ENCODE peak calls at places on chromosomes 7 and 10, in five cellular contexts. One of them, this sample, is unnamed.

GRCh38 chr7:151310578-151310977 is 31.0 kb upstream of the NUB1 start:
- DNase-seq in H1: no peak
- DNase-seq in HepG2: peak
- DNase-seq in A549: peak
- DNase-seq in K562: peak
- DNase-seq in this sample: peak

GRCh38 chr7:105776068-105776790 is 100.2 kb downstream of the ATXN7L1 start:
- DNase-seq in K562: peak
- DNase-seq in A549: peak
- DNase-seq in H1: peak
- DNase-seq in HepG2: peak
- DNase-seq in this sample: peak

GRCh38 chr10:27344568-27345454 is 104.2 kb upstream of the ACBD5 start:
- DNase-seq in H1: no peak
- DNase-seq in A549: no peak
- DNase-seq in HepG2: no peak
- DNase-seq in K562: no peak
- DNase-seq in this sample: no peak

GRCh38 chr10:95388072-95388471 is 97.3 kb upstream of the PDLIM1 start:
- DNase-seq in A549: peak
- DNase-seq in H1: no peak
- DNase-seq in K562: no peak
- DNase-seq in HepG2: no peak
- DNase-seq in this sample: no peak

GRCh38 chr10:116053910-116054309 is 219.1 kb downstream of the GFRA1 start:
- DNase-seq in K562: no peak
- DNase-seq in H1: no peak
- DNase-seq in HepG2: no peak
- DNase-seq in A549: no peak
- DNase-seq in this sample: no peak

GRCh38 chr7:93883917-93884345 is 6.6 kb downstream of the TFPI2 start:
- DNase-seq in K562: no peak
- DNase-seq in HepG2: no peak
- DNase-seq in A549: no peak
- DNase-seq in H1: no peak
- DNase-seq in this sample: no peak

GRCh38 chr7:118836933-118837332 is 612.4 kb downstream of the ANKRD7 start:
- DNase-seq in A549: no peak
- DNase-seq in H1: no peak
- DNase-seq in HepG2: no peak
- DNase-seq in K562: no peak
- DNase-seq in this sample: no peak

GRCh38 chr7:131826960-131827359 is 270.5 kb upstream of the PODXL start:
- DNase-seq in K562: no peak
- DNase-seq in HepG2: no peak
- DNase-seq in A549: peak
- DNase-seq in H1: no peak
- DNase-seq in this sample: no peak

GRCh38 chr10:119516381-119517234 is 25.9 kb downstream of the RGS10 start:
- DNase-seq in HepG2: no peak
- DNase-seq in H1: no peak
- DNase-seq in A549: no peak
- DNase-seq in K562: peak
- DNase-seq in this sample: no peak

GRCh38 chr10:33483124-33483794 is 148.8 kb upstream of the NRP1 start:
- DNase-seq in K562: no peak
- DNase-seq in HepG2: no peak
- DNase-seq in A549: no peak
- DNase-seq in H1: no peak
- DNase-seq in this sample: peak

GRCh38 chr7:98236366-98237185 is 15.5 kb downstream of the TECPR1 start:
- DNase-seq in A549: no peak
- DNase-seq in H1: no peak
- DNase-seq in K562: no peak
- DNase-seq in HepG2: no peak
- DNase-seq in this sample: no peak

GRCh38 chr7:149558149-149558861 is 60.7 kb upstream of the ZNF746 start:
- DNase-seq in A549: no peak
- DNase-seq in H1: no peak
- DNase-seq in K562: no peak
- DNase-seq in HepG2: no peak
- DNase-seq in this sample: peak

GRCh38 chr7:54888067-54888735 is 129.2 kb upstream of the SEC61G start:
- DNase-seq in HepG2: no peak
- DNase-seq in A549: no peak
- DNase-seq in K562: no peak
- DNase-seq in H1: peak
- DNase-seq in this sample: no peak

GRCh38 chr10:13909911-13910617 is 323.3 kb downstream of the PRPF18 start:
- DNase-seq in HepG2: no peak
- DNase-seq in A549: no peak
- DNase-seq in H1: no peak
- DNase-seq in K562: no peak
- DNase-seq in this sample: no peak

GRCh38 chr7:78702770-78703169 is 750.7 kb downstream of the MAGI2 start:
- DNase-seq in HepG2: no peak
- DNase-seq in H1: no peak
- DNase-seq in A549: no peak
- DNase-seq in K562: no peak
- DNase-seq in this sample: peak

GRCh38 chr7:47304727-47305719 is 276.9 kb downstream of the TNS3 start:
- DNase-seq in K562: no peak
- DNase-seq in A549: no peak
- DNase-seq in HepG2: no peak
- DNase-seq in H1: peak
- DNase-seq in this sample: no peak

GRCh38 chr7:37916017-37916672 is 472 bp downstream of the SFRP4 start:
- DNase-seq in HepG2: no peak
- DNase-seq in K562: no peak
- DNase-seq in A549: peak
- DNase-seq in H1: peak
- DNase-seq in this sample: no peak

GRCh38 chr7:136104269-136104603 is 127.1 kb upstream of the MTPN start:
- DNase-seq in HepG2: no peak
- DNase-seq in A549: no peak
- DNase-seq in H1: no peak
- DNase-seq in K562: no peak
- DNase-seq in this sample: no peak

GRCh38 chr7:45696476-45696875 is 122.3 kb downstream of the ADCY1 start:
- DNase-seq in A549: no peak
- DNase-seq in HepG2: no peak
- DNase-seq in H1: peak
- DNase-seq in K562: no peak
- DNase-seq in this sample: no peak
- TF ChIP-seq MAFK in A549: no peak
- TF ChIP-seq MAFK in HepG2: no peak
- TF ChIP-seq MAFK in H1: no peak
- TF ChIP-seq MAFK in K562: no peak
- TF ChIP-seq MAFK in this sample: no peak

DNA sequence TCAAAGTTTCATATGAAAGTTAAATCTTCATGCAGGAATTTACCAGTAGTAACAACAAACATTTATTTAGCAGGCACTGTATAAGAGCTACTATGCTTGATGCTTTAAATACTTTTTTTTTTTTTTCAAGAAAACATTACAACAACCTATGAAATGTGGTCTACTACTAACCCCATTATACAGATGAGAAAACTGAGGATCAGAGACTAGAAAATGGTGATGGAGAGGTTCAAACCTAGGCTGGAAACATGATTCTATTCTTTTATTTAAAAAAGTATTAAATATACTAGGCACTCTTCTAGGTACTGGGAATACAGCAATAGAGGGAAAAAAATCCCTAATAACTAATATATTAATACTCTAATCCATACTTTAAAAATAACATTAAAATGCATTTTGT is 40.6 kb upstream of the TMEM168 start:
- DNase-seq in A549: no peak
- DNase-seq in HepG2: no peak
- DNase-seq in H1: no peak
- DNase-seq in K562: no peak
- DNase-seq in this sample: no peak
- TF ChIP-seq POLR2A in A549: no peak
- TF ChIP-seq POLR2A in HepG2: no peak
- TF ChIP-seq POLR2A in H1: no peak
- TF ChIP-seq POLR2A in K562: no peak
- TF ChIP-seq POLR2A in this sample: no peak

GRCh38 chr10:35910234-35910633 is 268.1 kb upstream of the FZD8 start:
- DNase-seq in H1: no peak
- DNase-seq in K562: no peak
- DNase-seq in A549: peak
- DNase-seq in HepG2: no peak
- DNase-seq in this sample: peak
- TF ChIP-seq MAFK in H1: no peak
- TF ChIP-seq MAFK in K562: no peak
- TF ChIP-seq MAFK in A549: peak
- TF ChIP-seq MAFK in HepG2: no peak
- TF ChIP-seq MAFK in this sample: peak

GRCh38 chr7:114428211-114428610 is 13.6 kb downstream of the FOXP2 start:
- DNase-seq in A549: no peak
- DNase-seq in H1: no peak
- DNase-seq in K562: no peak
- DNase-seq in HepG2: no peak
- DNase-seq in this sample: no peak
- TF ChIP-seq POLR2A in A549: no peak
- TF ChIP-seq POLR2A in H1: no peak
- TF ChIP-seq POLR2A in K562: no peak
- TF ChIP-seq POLR2A in HepG2: no peak
- TF ChIP-seq POLR2A in this sample: no peak

DNA sequence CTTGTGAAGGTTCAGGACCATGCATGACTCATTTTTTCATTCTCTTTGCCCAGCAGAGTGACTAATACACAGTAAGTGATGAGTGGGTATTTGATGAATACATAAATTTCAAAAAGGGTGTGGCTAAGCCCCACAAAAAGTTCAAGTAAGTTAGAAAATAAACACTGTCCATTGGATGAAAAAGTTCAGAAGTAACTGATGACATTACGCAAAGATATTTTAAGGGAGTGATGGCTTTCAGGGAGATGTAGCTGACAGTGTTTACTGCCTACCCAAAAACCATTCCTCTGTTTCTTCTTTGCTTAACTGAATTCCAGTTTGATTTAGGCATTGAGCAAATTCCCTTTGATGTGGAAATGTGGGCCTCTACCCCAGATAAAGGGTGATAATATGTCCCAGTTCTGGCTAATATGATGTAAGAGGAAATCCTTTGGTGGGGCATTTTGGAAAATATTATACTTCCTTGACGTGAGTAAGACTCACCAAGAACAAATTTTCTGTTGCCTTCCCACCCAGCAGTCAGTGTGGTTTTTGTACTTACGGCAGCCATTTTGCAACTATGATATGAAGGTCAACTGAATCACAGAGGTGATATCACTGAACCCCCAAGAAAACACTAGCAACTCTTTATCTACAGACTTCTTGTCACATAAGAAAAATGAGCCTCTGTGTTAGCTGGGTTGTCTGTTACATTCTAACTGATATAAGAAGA is 29.0 kb upstream of the EBLN1 start:
- DNase-seq in HepG2: peak
- DNase-seq in A549: peak
- DNase-seq in H1: no peak
- DNase-seq in K562: no peak
- DNase-seq in this sample: peak
- TF ChIP-seq MAFK in HepG2: no peak
- TF ChIP-seq MAFK in A549: peak
- TF ChIP-seq MAFK in H1: no peak
- TF ChIP-seq MAFK in K562: no peak
- TF ChIP-seq MAFK in this sample: no peak

GRCh38 chr7:122886357-122887081 is at the start of gene CADPS2:
- DNase-seq in A549: peak
- DNase-seq in H1: peak
- DNase-seq in K562: peak
- DNase-seq in HepG2: peak
- DNase-seq in this sample: peak
- TF ChIP-seq POLR2A in A549: no peak
- TF ChIP-seq POLR2A in H1: no peak
- TF ChIP-seq POLR2A in K562: no peak
- TF ChIP-seq POLR2A in HepG2: peak
- TF ChIP-seq POLR2A in this sample: no peak

DNA sequence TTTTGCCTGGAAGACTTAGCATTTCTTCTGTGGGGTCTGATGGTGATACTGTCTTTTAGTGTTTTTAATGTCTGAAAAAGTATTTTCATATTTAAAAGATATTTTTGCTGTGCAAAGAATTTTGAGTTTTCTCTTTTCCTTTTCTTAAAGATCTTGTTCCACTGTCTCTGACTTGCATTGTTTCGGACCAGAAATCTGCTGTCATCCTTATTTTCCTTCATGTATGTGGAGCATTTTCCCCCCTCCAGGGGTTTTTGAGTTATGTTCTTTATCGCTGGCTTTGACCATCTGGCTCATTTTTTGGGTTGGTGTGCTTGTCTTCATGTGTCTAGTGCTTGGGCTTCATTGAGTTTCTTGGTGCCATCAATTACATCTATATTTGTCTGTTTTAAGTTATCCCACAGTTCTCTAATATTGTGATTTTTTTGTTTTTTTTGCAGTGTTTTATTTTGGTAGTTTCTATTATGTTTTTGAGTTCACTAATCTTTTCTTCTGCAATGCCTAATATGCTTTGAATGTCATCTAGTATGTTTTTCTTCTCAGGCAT is 119.9 kb downstream of the MGMT start:
- DNase-seq in A549: peak
- DNase-seq in K562: peak
- DNase-seq in H1: no peak
- DNase-seq in HepG2: no peak
- DNase-seq in this sample: peak
- TF ChIP-seq MAFK in A549: no peak
- TF ChIP-seq MAFK in K562: no peak
- TF ChIP-seq MAFK in H1: no peak
- TF ChIP-seq MAFK in HepG2: no peak
- TF ChIP-seq MAFK in this sample: no peak

GRCh38 chr7:26489404-26489803 is 197.7 kb downstream of the SNX10 start:
- DNase-seq in HepG2: no peak
- DNase-seq in A549: no peak
- DNase-seq in H1: no peak
- DNase-seq in K562: no peak
- DNase-seq in this sample: no peak

GRCh38 chr7:26492816-26493215 is 201.2 kb downstream of the SNX10 start:
- DNase-seq in H1: no peak
- DNase-seq in A549: no peak
- DNase-seq in HepG2: no peak
- DNase-seq in K562: no peak
- DNase-seq in this sample: no peak

GRCh38 chr7:26487780-26488535 is 196.3 kb downstream of the SNX10 start:
- DNase-seq in K562: no peak
- DNase-seq in A549: no peak
- DNase-seq in HepG2: no peak
- DNase-seq in H1: no peak
- DNase-seq in this sample: no peak

GRCh38 chr7:26490631-26491624 is 199.3 kb downstream of the SNX10 start:
- DNase-seq in K562: no peak
- DNase-seq in A549: no peak
- DNase-seq in HepG2: no peak
- DNase-seq in H1: no peak
- DNase-seq in this sample: no peak

GRCh38 chr7:26489906-26490305 is 198.2 kb downstream of the SNX10 start:
- DNase-seq in HepG2: no peak
- DNase-seq in K562: no peak
- DNase-seq in A549: no peak
- DNase-seq in H1: no peak
- DNase-seq in this sample: no peak
- TF ChIP-seq POLR2A in HepG2: no peak
- TF ChIP-seq POLR2A in K562: no peak
- TF ChIP-seq POLR2A in A549: no peak
- TF ChIP-seq POLR2A in H1: no peak
- TF ChIP-seq POLR2A in this sample: no peak